ENCODE peak calls at places on chromosomes 5 and 9, in seven cellular contexts. I, U, R, Q, E, B and K are unnamed samples.

GRCh38 chr9:83280259-83280658 is 217.3 kb upstream of the RASEF start:
- DNase-seq in I (peak), Q (no peak), B (no peak), R (peak), U (no peak), E (no peak), K (no peak)

GRCh38 chr9:125638646-125639045 is 68.4 kb downstream of the MAPKAP1 start:
- DNase-seq in U (no peak), E (no peak), I (no peak), B (no peak), Q (no peak), R (no peak), K (no peak)

GRCh38 chr9:98550206-98550820 is 158.4 kb downstream of the GABBR2 start:
- DNase-seq in B (no peak), I (no peak), U (no peak), R (no peak), E (no peak), Q (no peak), K (no peak)

GRCh38 chr5:140855772-140856674 is at the start of gene PCDHA10:
- DNase-seq in Q (no peak), R (no peak), B (no peak), E (no peak), I (no peak), U (no peak), K (no peak)

GRCh38 chr9:134858051-134858841 is 22.4 kb upstream of the FCN2 start:
- DNase-seq in R (no peak), Q (no peak), U (peak), I (peak), B (no peak), E (peak), K (no peak)

GRCh38 chr5:154570572-154571324 is 92.7 kb upstream of the HAND1 start:
- DNase-seq in B (no peak), R (no peak), Q (no peak), E (no peak), I (no peak), U (no peak), K (no peak)

GRCh38 chr9:121698627-121699270 is 47.3 kb downstream of the DAB2IP start:
- DNase-seq in E (no peak), Q (no peak), I (peak), B (no peak), U (no peak), R (peak), K (peak)

GRCh38 chr5:38613475-38613874 is 57.0 kb upstream of the LIFR start:
- DNase-seq in U (no peak), Q (no peak), B (no peak), E (no peak), R (no peak), I (no peak), K (no peak)

GRCh38 chr5:95725937-95726810 is 5.0 kb upstream of the RHOBTB3 start:
- DNase-seq in I (peak), E (no peak), R (peak), Q (no peak), U (no peak), B (no peak), K (no peak)

GRCh38 chr5:107092695-107093094 is 578.0 kb downstream of the EFNA5 start:
- DNase-seq in R (no peak), E (no peak), Q (no peak), U (no peak), B (no peak), I (no peak), K (no peak)

GRCh38 chr9:84293001-84293798 is 47.4 kb downstream of the SLC28A3 start:
- DNase-seq in E (no peak), B (no peak), R (no peak), I (no peak), U (no peak), Q (no peak), K (no peak)

GRCh38 chr9:100355561-100355960 is 2.8 kb upstream of the TEX10 start:
- DNase-seq in U (no peak), Q (no peak), B (no peak), I (no peak), E (no peak), R (no peak), K (no peak)

GRCh38 chr5:10485142-10485795 is 43.6 kb downstream of the ROPN1L start:
- DNase-seq in B (no peak), I (peak), R (peak), Q (no peak), U (no peak), E (peak), K (no peak)

GRCh38 chr9:88387733-88388202 is 476 bp upstream of the SPIN1 start:
- DNase-seq in I (peak), E (peak), U (peak), B (no peak), Q (no peak), R (peak), K (peak)

GRCh38 chr9:89593776-89594427 is 10.9 kb upstream of the GADD45G start:
- DNase-seq in R (peak), E (peak), U (no peak), B (no peak), Q (peak), I (no peak), K (peak)

GRCh38 chr5:82425591-82425990 is 147.4 kb upstream of the RPS23 start:
- DNase-seq in Q (no peak), R (no peak), U (no peak), E (no peak), B (no peak), I (no peak), K (no peak)

GRCh38 chr9:85223506-85224108 is 518.1 kb downstream of the AGTPBP1 start:
- DNase-seq in Q (no peak), I (peak), E (no peak), B (no peak), U (no peak), R (no peak), K (no peak)

GRCh38 chr5:57174850-57175525 is 1.1 kb downstream of the GPBP1 start:
- DNase-seq in R (no peak), Q (no peak), E (no peak), I (no peak), B (no peak), U (no peak), K (no peak)

GRCh38 chr5:14266171-14266570 is 123.0 kb downstream of the TRIO start:
- DNase-seq in Q (no peak), R (no peak), U (no peak), E (no peak), B (no peak), I (peak), K (no peak)

GRCh38 chr5:14265574-14265973 is 122.4 kb downstream of the TRIO start:
- DNase-seq in B (peak), U (no peak), E (peak), Q (no peak), R (peak), I (peak), K (no peak)

GRCh38 chr5:14263700-14264099 is 120.6 kb downstream of the TRIO start:
- DNase-seq in I (no peak), B (no peak), Q (no peak), U (no peak), R (no peak), E (no peak), K (no peak)

GRCh38 chr5:14266686-14267085 is 123.5 kb downstream of the TRIO start:
- DNase-seq in R (peak), U (no peak), B (no peak), E (no peak), Q (no peak), I (no peak), K (no peak)

GRCh38 chr5:14264605-14265316 is 121.6 kb downstream of the TRIO start:
- DNase-seq in R (peak), Q (peak), B (peak), U (peak), I (peak), E (peak), K (peak)
- H3K4me3 ChIP-seq in R (peak), Q (no peak), B (peak), U (no peak), I (peak), E (peak), K (no peak)

GRCh38 chr5:68381060-68381459 is 165.5 kb downstream of the PIK3R1 start:
- DNase-seq in E (no peak), B (no peak), Q (no peak), I (no peak), U (no peak), R (no peak), K (no peak)
- H3K4me3 ChIP-seq in E (no peak), B (no peak), Q (no peak), I (no peak), U (no peak), R (no peak), K (no peak)

GRCh38 chr5:93573627-93573974 is 7.4 kb downstream of the NR2F1-AS1 start:
- DNase-seq in U (no peak), R (no peak), I (no peak), Q (no peak), B (no peak), E (no peak), K (no peak)
- H3K4me3 ChIP-seq in U (no peak), R (no peak), I (no peak), Q (no peak), B (no peak), E (no peak), K (no peak)

DNA sequence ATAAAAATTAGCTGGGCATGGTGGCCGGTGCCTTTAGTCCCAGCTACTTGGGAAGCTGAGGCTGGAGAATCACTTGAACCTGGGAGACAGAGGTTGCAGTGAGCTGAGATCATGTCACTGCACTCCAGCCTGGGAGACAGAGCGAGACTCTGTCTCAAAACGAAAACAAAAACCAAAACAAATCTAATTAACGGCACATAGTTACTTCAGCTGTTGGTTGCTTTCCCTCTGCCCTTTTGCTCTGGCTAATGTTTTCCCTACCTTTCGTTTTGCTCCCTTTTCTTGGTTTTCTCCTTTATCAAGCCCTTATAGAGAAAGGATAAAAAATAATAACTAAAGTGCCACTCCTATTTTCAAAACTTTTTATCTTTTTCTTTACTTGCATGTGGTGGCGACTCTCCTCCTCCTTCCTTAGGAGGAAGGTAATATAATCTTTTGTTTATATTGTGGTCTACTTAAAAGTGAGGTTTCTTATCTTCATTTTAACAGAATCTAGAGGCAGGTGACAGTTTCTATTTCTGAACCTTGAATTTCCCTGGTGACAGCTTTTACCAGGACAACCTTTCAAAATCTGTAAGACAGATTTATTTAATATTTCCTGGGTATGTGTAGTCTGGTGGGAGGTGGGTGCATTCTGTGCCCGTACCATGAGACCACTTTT is 125.4 kb downstream of the ARHGEF28 start:
- DNase-seq in E (no peak), R (no peak), U (no peak), I (no peak), Q (no peak), B (no peak), K (no peak)
- H3K4me3 ChIP-seq in E (no peak), R (no peak), U (no peak), I (no peak), Q (no peak), B (no peak), K (no peak)

GRCh38 chr9:131405858-131406566 is 12.1 kb downstream of the PRRC2B start:
- DNase-seq in B (no peak), U (no peak), E (no peak), Q (no peak), I (no peak), R (no peak), K (no peak)
- H3K4me3 ChIP-seq in B (peak), U (no peak), E (no peak), Q (no peak), I (peak), R (peak), K (peak)